ENCODE peak calls at places on chromosome 3, in nine cellular contexts. One of them, this sample, is unnamed.

GRCh38 chr3:127606981-127607595 is 8.9 kb downstream of the MCM2 start:
- DNase-seq in iPS-NIHi11: no peak
- DNase-seq in activated T-cell treated with anti-CD3 and anti-CD28 coated beads, Interleukin-2, amount 50 U/mL, for 72 hours: no peak
- DNase-seq in astrocyte of the spinal cord: no peak
- DNase-seq in Right ventricle myocardium superior: no peak
- DNase-seq in fibroblast of villous mesenchyme: no peak
- DNase-seq in cardiac muscle cell: no peak
- DNase-seq in natural killer cell: no peak
- DNase-seq in NCI-H1105: no peak
- DNase-seq in this sample: no peak

GRCh38 chr3:11591401-11592266 is 52.1 kb downstream of the VGLL4 start:
- DNase-seq in iPS-NIHi11: peak
- DNase-seq in activated T-cell treated with anti-CD3 and anti-CD28 coated beads, Interleukin-2, amount 50 U/mL, for 72 hours: no peak
- DNase-seq in astrocyte of the spinal cord: peak
- DNase-seq in Right ventricle myocardium superior: peak
- DNase-seq in fibroblast of villous mesenchyme: peak
- DNase-seq in cardiac muscle cell: peak
- DNase-seq in natural killer cell: no peak
- DNase-seq in NCI-H1105: no peak
- DNase-seq in this sample: peak

GRCh38 chr3:177673105-177673804 is 476.0 kb upstream of the TBL1XR1 start:
- DNase-seq in iPS-NIHi11: no peak
- DNase-seq in activated T-cell treated with anti-CD3 and anti-CD28 coated beads, Interleukin-2, amount 50 U/mL, for 72 hours: no peak
- DNase-seq in astrocyte of the spinal cord: peak
- DNase-seq in Right ventricle myocardium superior: no peak
- DNase-seq in fibroblast of villous mesenchyme: peak
- DNase-seq in cardiac muscle cell: peak
- DNase-seq in natural killer cell: no peak
- DNase-seq in NCI-H1105: no peak
- DNase-seq in this sample: peak

GRCh38 chr3:162142511-162142910 is 645.9 kb downstream of the OTOL1 start:
- DNase-seq in iPS-NIHi11: no peak
- DNase-seq in activated T-cell treated with anti-CD3 and anti-CD28 coated beads, Interleukin-2, amount 50 U/mL, for 72 hours: no peak
- DNase-seq in astrocyte of the spinal cord: peak
- DNase-seq in Right ventricle myocardium superior: no peak
- DNase-seq in fibroblast of villous mesenchyme: peak
- DNase-seq in cardiac muscle cell: peak
- DNase-seq in natural killer cell: no peak
- DNase-seq in NCI-H1105: no peak
- DNase-seq in this sample: peak

GRCh38 chr3:138401834-138402233 is 32.6 kb upstream of the ESYT3 start:
- DNase-seq in iPS-NIHi11: no peak
- DNase-seq in activated T-cell treated with anti-CD3 and anti-CD28 coated beads, Interleukin-2, amount 50 U/mL, for 72 hours: no peak
- DNase-seq in astrocyte of the spinal cord: no peak
- DNase-seq in Right ventricle myocardium superior: no peak
- DNase-seq in fibroblast of villous mesenchyme: no peak
- DNase-seq in cardiac muscle cell: no peak
- DNase-seq in natural killer cell: no peak
- DNase-seq in NCI-H1105: no peak
- DNase-seq in this sample: no peak

GRCh38 chr3:149449799-149450198 is 24.7 kb upstream of the TM4SF4 start:
- DNase-seq in iPS-NIHi11: peak
- DNase-seq in activated T-cell treated with anti-CD3 and anti-CD28 coated beads, Interleukin-2, amount 50 U/mL, for 72 hours: no peak
- DNase-seq in astrocyte of the spinal cord: peak
- DNase-seq in Right ventricle myocardium superior: no peak
- DNase-seq in fibroblast of villous mesenchyme: no peak
- DNase-seq in cardiac muscle cell: no peak
- DNase-seq in natural killer cell: no peak
- DNase-seq in NCI-H1105: no peak
- DNase-seq in this sample: no peak

GRCh38 chr3:123027292-123028232 is at the start of gene SEMA5B:
- DNase-seq in iPS-NIHi11: peak
- DNase-seq in activated T-cell treated with anti-CD3 and anti-CD28 coated beads, Interleukin-2, amount 50 U/mL, for 72 hours: peak
- DNase-seq in astrocyte of the spinal cord: no peak
- DNase-seq in Right ventricle myocardium superior: peak
- DNase-seq in fibroblast of villous mesenchyme: peak
- DNase-seq in cardiac muscle cell: peak
- DNase-seq in natural killer cell: no peak
- DNase-seq in NCI-H1105: peak
- DNase-seq in this sample: no peak

GRCh38 chr3:42515976-42516375 is 13.5 kb downstream of the VIPR1 start:
- DNase-seq in iPS-NIHi11: no peak
- DNase-seq in activated T-cell treated with anti-CD3 and anti-CD28 coated beads, Interleukin-2, amount 50 U/mL, for 72 hours: no peak
- DNase-seq in astrocyte of the spinal cord: no peak
- DNase-seq in Right ventricle myocardium superior: peak
- DNase-seq in fibroblast of villous mesenchyme: no peak
- DNase-seq in cardiac muscle cell: no peak
- DNase-seq in natural killer cell: no peak
- DNase-seq in NCI-H1105: no peak
- DNase-seq in this sample: no peak

GRCh38 chr3:98022978-98023820 is 11.9 kb downstream of the GABRR3 start:
- DNase-seq in iPS-NIHi11: peak
- DNase-seq in activated T-cell treated with anti-CD3 and anti-CD28 coated beads, Interleukin-2, amount 50 U/mL, for 72 hours: peak
- DNase-seq in astrocyte of the spinal cord: peak
- DNase-seq in Right ventricle myocardium superior: peak
- DNase-seq in fibroblast of villous mesenchyme: peak
- DNase-seq in cardiac muscle cell: peak
- DNase-seq in natural killer cell: peak
- DNase-seq in NCI-H1105: peak
- DNase-seq in this sample: peak

GRCh38 chr3:139313921-139314320 is 29.9 kb upstream of the MRPS22 start:
- DNase-seq in iPS-NIHi11: no peak
- DNase-seq in activated T-cell treated with anti-CD3 and anti-CD28 coated beads, Interleukin-2, amount 50 U/mL, for 72 hours: no peak
- DNase-seq in astrocyte of the spinal cord: no peak
- DNase-seq in Right ventricle myocardium superior: no peak
- DNase-seq in fibroblast of villous mesenchyme: no peak
- DNase-seq in cardiac muscle cell: no peak
- DNase-seq in natural killer cell: no peak
- DNase-seq in NCI-H1105: no peak
- DNase-seq in this sample: no peak

GRCh38 chr3:100776736-100777135 is 67.4 kb downstream of the TFG start:
- DNase-seq in iPS-NIHi11: peak
- DNase-seq in activated T-cell treated with anti-CD3 and anti-CD28 coated beads, Interleukin-2, amount 50 U/mL, for 72 hours: no peak
- DNase-seq in astrocyte of the spinal cord: no peak
- DNase-seq in Right ventricle myocardium superior: no peak
- DNase-seq in fibroblast of villous mesenchyme: peak
- DNase-seq in cardiac muscle cell: no peak
- DNase-seq in natural killer cell: no peak
- DNase-seq in NCI-H1105: no peak
- DNase-seq in this sample: no peak

GRCh38 chr3:111517801-111518200 is 24.2 kb upstream of the CD96 start:
- DNase-seq in iPS-NIHi11: peak
- DNase-seq in activated T-cell treated with anti-CD3 and anti-CD28 coated beads, Interleukin-2, amount 50 U/mL, for 72 hours: no peak
- DNase-seq in astrocyte of the spinal cord: no peak
- DNase-seq in Right ventricle myocardium superior: no peak
- DNase-seq in fibroblast of villous mesenchyme: no peak
- DNase-seq in cardiac muscle cell: no peak
- DNase-seq in natural killer cell: no peak
- DNase-seq in NCI-H1105: no peak
- DNase-seq in this sample: no peak

GRCh38 chr3:136984837-136985236 is 27.1 kb downstream of the IL20RB start:
- DNase-seq in iPS-NIHi11: no peak
- DNase-seq in activated T-cell treated with anti-CD3 and anti-CD28 coated beads, Interleukin-2, amount 50 U/mL, for 72 hours: no peak
- DNase-seq in astrocyte of the spinal cord: peak
- DNase-seq in Right ventricle myocardium superior: no peak
- DNase-seq in fibroblast of villous mesenchyme: peak
- DNase-seq in cardiac muscle cell: peak
- DNase-seq in natural killer cell: no peak
- DNase-seq in NCI-H1105: no peak
- DNase-seq in this sample: peak

GRCh38 chr3:52059781-52060180 is 3.4 kb upstream of the DUSP7 start:
- DNase-seq in iPS-NIHi11: no peak
- DNase-seq in activated T-cell treated with anti-CD3 and anti-CD28 coated beads, Interleukin-2, amount 50 U/mL, for 72 hours: no peak
- DNase-seq in astrocyte of the spinal cord: no peak
- DNase-seq in Right ventricle myocardium superior: no peak
- DNase-seq in fibroblast of villous mesenchyme: no peak
- DNase-seq in cardiac muscle cell: no peak
- DNase-seq in natural killer cell: no peak
- DNase-seq in NCI-H1105: no peak
- DNase-seq in this sample: no peak

GRCh38 chr3:106348142-106348690 is 479.4 kb upstream of the CBLB start:
- DNase-seq in iPS-NIHi11: no peak
- DNase-seq in activated T-cell treated with anti-CD3 and anti-CD28 coated beads, Interleukin-2, amount 50 U/mL, for 72 hours: no peak
- DNase-seq in astrocyte of the spinal cord: no peak
- DNase-seq in Right ventricle myocardium superior: no peak
- DNase-seq in fibroblast of villous mesenchyme: no peak
- DNase-seq in cardiac muscle cell: no peak
- DNase-seq in natural killer cell: no peak
- DNase-seq in NCI-H1105: no peak
- DNase-seq in this sample: no peak

GRCh38 chr3:4736284-4736861 is 242.9 kb upstream of the BHLHE40 start:
- DNase-seq in iPS-NIHi11: no peak
- DNase-seq in activated T-cell treated with anti-CD3 and anti-CD28 coated beads, Interleukin-2, amount 50 U/mL, for 72 hours: no peak
- DNase-seq in astrocyte of the spinal cord: no peak
- DNase-seq in Right ventricle myocardium superior: no peak
- DNase-seq in fibroblast of villous mesenchyme: no peak
- DNase-seq in cardiac muscle cell: peak
- DNase-seq in natural killer cell: no peak
- DNase-seq in NCI-H1105: no peak
- DNase-seq in this sample: peak

GRCh38 chr3:64815195-64815627 is 127.4 kb upstream of the ADAMTS9 start:
- DNase-seq in iPS-NIHi11: no peak
- DNase-seq in activated T-cell treated with anti-CD3 and anti-CD28 coated beads, Interleukin-2, amount 50 U/mL, for 72 hours: no peak
- DNase-seq in astrocyte of the spinal cord: peak
- DNase-seq in Right ventricle myocardium superior: no peak
- DNase-seq in fibroblast of villous mesenchyme: peak
- DNase-seq in cardiac muscle cell: peak
- DNase-seq in natural killer cell: no peak
- DNase-seq in NCI-H1105: no peak
- DNase-seq in this sample: peak

GRCh38 chr3:176951144-176951543 is 246.1 kb downstream of the TBL1XR1 start:
- DNase-seq in iPS-NIHi11: no peak
- DNase-seq in activated T-cell treated with anti-CD3 and anti-CD28 coated beads, Interleukin-2, amount 50 U/mL, for 72 hours: no peak
- DNase-seq in astrocyte of the spinal cord: no peak
- DNase-seq in Right ventricle myocardium superior: peak
- DNase-seq in fibroblast of villous mesenchyme: no peak
- DNase-seq in cardiac muscle cell: no peak
- DNase-seq in natural killer cell: no peak
- DNase-seq in NCI-H1105: no peak
- DNase-seq in this sample: no peak

GRCh38 chr3:32147509-32147908 is 41.1 kb downstream of the GPD1L start:
- DNase-seq in iPS-NIHi11: no peak
- DNase-seq in activated T-cell treated with anti-CD3 and anti-CD28 coated beads, Interleukin-2, amount 50 U/mL, for 72 hours: no peak
- DNase-seq in astrocyte of the spinal cord: no peak
- DNase-seq in Right ventricle myocardium superior: no peak
- DNase-seq in fibroblast of villous mesenchyme: peak
- DNase-seq in cardiac muscle cell: no peak
- DNase-seq in natural killer cell: no peak
- DNase-seq in NCI-H1105: no peak
- DNase-seq in this sample: no peak

GRCh38 chr3:48157215-48157840 is 30.9 kb downstream of the CDC25A start:
- DNase-seq in iPS-NIHi11: no peak
- DNase-seq in activated T-cell treated with anti-CD3 and anti-CD28 coated beads, Interleukin-2, amount 50 U/mL, for 72 hours: no peak
- DNase-seq in astrocyte of the spinal cord: no peak
- DNase-seq in Right ventricle myocardium superior: no peak
- DNase-seq in fibroblast of villous mesenchyme: peak
- DNase-seq in cardiac muscle cell: peak
- DNase-seq in natural killer cell: no peak
- DNase-seq in NCI-H1105: no peak
- DNase-seq in this sample: peak

GRCh38 chr3:139284221-139284620 is 59.6 kb upstream of the MRPS22 start:
- DNase-seq in iPS-NIHi11: no peak
- DNase-seq in activated T-cell treated with anti-CD3 and anti-CD28 coated beads, Interleukin-2, amount 50 U/mL, for 72 hours: no peak
- DNase-seq in astrocyte of the spinal cord: no peak
- DNase-seq in Right ventricle myocardium superior: no peak
- DNase-seq in fibroblast of villous mesenchyme: no peak
- DNase-seq in cardiac muscle cell: no peak
- DNase-seq in natural killer cell: no peak
- DNase-seq in NCI-H1105: no peak
- DNase-seq in this sample: no peak

GRCh38 chr3:159866201-159866746 is 122.4 kb upstream of the IL12A start:
- DNase-seq in iPS-NIHi11: no peak
- DNase-seq in activated T-cell treated with anti-CD3 and anti-CD28 coated beads, Interleukin-2, amount 50 U/mL, for 72 hours: no peak
- DNase-seq in astrocyte of the spinal cord: peak
- DNase-seq in Right ventricle myocardium superior: no peak
- DNase-seq in fibroblast of villous mesenchyme: no peak
- DNase-seq in cardiac muscle cell: peak
- DNase-seq in natural killer cell: no peak
- DNase-seq in NCI-H1105: peak
- DNase-seq in this sample: no peak

GRCh38 chr3:194322701-194323174 is 28.4 kb downstream of the CPN2 start:
- DNase-seq in iPS-NIHi11: no peak
- DNase-seq in activated T-cell treated with anti-CD3 and anti-CD28 coated beads, Interleukin-2, amount 50 U/mL, for 72 hours: peak
- DNase-seq in astrocyte of the spinal cord: peak
- DNase-seq in Right ventricle myocardium superior: no peak
- DNase-seq in fibroblast of villous mesenchyme: peak
- DNase-seq in cardiac muscle cell: no peak
- DNase-seq in natural killer cell: no peak
- DNase-seq in NCI-H1105: no peak
- DNase-seq in this sample: peak

GRCh38 chr3:165462616-165463334 is 266.6 kb upstream of the SLITRK3 start:
- DNase-seq in iPS-NIHi11: no peak
- DNase-seq in activated T-cell treated with anti-CD3 and anti-CD28 coated beads, Interleukin-2, amount 50 U/mL, for 72 hours: no peak
- DNase-seq in astrocyte of the spinal cord: no peak
- DNase-seq in Right ventricle myocardium superior: no peak
- DNase-seq in fibroblast of villous mesenchyme: no peak
- DNase-seq in cardiac muscle cell: peak
- DNase-seq in natural killer cell: no peak
- DNase-seq in NCI-H1105: no peak
- DNase-seq in this sample: peak